ENCODE peak calls at places on chromosomes 1 and 21, in ten cellular contexts. Z, W, B, K, Y, L, D, G, S and Q are unnamed samples.

GRCh38 chr1:43551396-43551888 is 20.8 kb downstream of the PTPRF start:
- DNase-seq in Z (no peak), W (no peak), B (no peak), K (no peak), Y (no peak), L (no peak), D (no peak), G (no peak), S (no peak), Q (no peak)

GRCh38 chr21:45580181-45580575 is 37.9 kb upstream of the SLC19A1 start:
- DNase-seq in Z (no peak), W (peak), B (peak), K (no peak), Y (no peak), L (no peak), D (peak), G (no peak), S (peak), Q (no peak)

GRCh38 chr1:225467193-225468020 is 39.6 kb upstream of the LBR start:
- DNase-seq in Z (peak), W (no peak), B (peak), K (peak), Y (peak), L (no peak), D (peak), G (peak), S (peak), Q (peak)

GRCh38 chr1:247530785-247531184 is 5.5 kb downstream of the OR2C3 start:
- DNase-seq in Z (peak), W (no peak), B (no peak), K (no peak), Y (no peak), L (no peak), D (no peak), G (peak), S (no peak), Q (no peak)

GRCh38 chr1:40241372-40241771 is 6.4 kb upstream of the TMCO2 start:
- DNase-seq in Z (no peak), W (no peak), B (no peak), K (no peak), Y (no peak), L (no peak), D (no peak), G (no peak), S (no peak), Q (no peak)

GRCh38 chr1:226419284-226419683 is 11.4 kb upstream of the PARP1 start:
- DNase-seq in Z (no peak), W (no peak), B (no peak), K (no peak), Y (no peak), L (no peak), D (no peak), G (no peak), S (no peak), Q (no peak)

GRCh38 chr1:175742790-175743459 is 470 bp downstream of the TNR start:
- DNase-seq in Z (peak), W (no peak), B (no peak), K (no peak), Y (no peak), L (no peak), D (no peak), G (peak), S (no peak), Q (no peak)

GRCh38 chr1:910881-911721 is 12.6 kb upstream of the SAMD11 start:
- DNase-seq in Z (peak), W (peak), B (peak), K (no peak), Y (peak), L (no peak), D (peak), G (peak), S (peak), Q (peak)

GRCh38 chr1:43206721-43207228 is 34.6 kb downstream of the CFAP57 start:
- DNase-seq in Z (peak), W (no peak), B (no peak), K (no peak), Y (no peak), L (peak), D (no peak), G (no peak), S (no peak), Q (no peak)

GRCh38 chr1:216528816-216529215 is 105.6 kb upstream of the USH2A start:
- DNase-seq in Z (no peak), W (no peak), B (no peak), K (peak), Y (no peak), L (no peak), D (no peak), G (no peak), S (no peak), Q (no peak)

GRCh38 chr1:159428536-159428935 is 3.5 kb upstream of the OR10J4 start:
- DNase-seq in Z (no peak), W (no peak), B (no peak), K (no peak), Y (no peak), L (no peak), D (no peak), G (no peak), S (no peak), Q (no peak)

GRCh38 chr1:207997486-207998268 is 86.8 kb upstream of the CD34 start:
- DNase-seq in Z (no peak), W (no peak), B (no peak), K (no peak), Y (peak), L (no peak), D (peak), G (peak), S (peak), Q (peak)

GRCh38 chr1:2914702-2915101 is 106.6 kb upstream of the ACTRT2 start:
- DNase-seq in Z (peak), W (no peak), B (no peak), K (no peak), Y (no peak), L (no peak), D (no peak), G (no peak), S (no peak), Q (no peak)

GRCh38 chr1:184322253-184322652 is 64.6 kb upstream of the C1orf21 start:
- DNase-seq in Z (peak), W (no peak), B (no peak), K (no peak), Y (no peak), L (no peak), D (no peak), G (no peak), S (no peak), Q (no peak)

GRCh38 chr1:156648951-156649350 is 7.0 kb downstream of the BCAN start:
- DNase-seq in Z (no peak), W (no peak), B (no peak), K (no peak), Y (no peak), L (no peak), D (no peak), G (no peak), S (no peak), Q (no peak)

GRCh38 chr1:231806623-231807470 is 180.3 kb downstream of the DISC1 start:
- DNase-seq in Z (peak), W (no peak), B (peak), K (no peak), Y (peak), L (peak), D (peak), G (peak), S (peak), Q (peak)

GRCh38 chr1:91697322-91698260 is 188.4 kb downstream of the TGFBR3 start:
- DNase-seq in Z (no peak), W (no peak), B (no peak), K (peak), Y (no peak), L (no peak), D (no peak), G (no peak), S (no peak), Q (peak)

GRCh38 chr1:108201682-108202081 is 1.5 kb upstream of the SLC25A24 start:
- DNase-seq in Z (no peak), W (no peak), B (no peak), K (no peak), Y (no peak), L (no peak), D (no peak), G (no peak), S (no peak), Q (no peak)

GRCh38 chr1:108199231-108199657 is 899 bp downstream of the SLC25A24 start:
- DNase-seq in Z (no peak), W (no peak), B (no peak), K (no peak), Y (no peak), L (no peak), D (peak), G (peak), S (no peak), Q (no peak)

GRCh38 chr1:108200627-108201106 is 524 bp upstream of the SLC25A24 start:
- DNase-seq in Z (no peak), W (no peak), B (peak), K (no peak), Y (no peak), L (no peak), D (peak), G (peak), S (peak), Q (no peak)

GRCh38 chr1:108194051-108194450 is 6.1 kb downstream of the SLC25A24 start:
- DNase-seq in Z (no peak), W (no peak), B (no peak), K (no peak), Y (no peak), L (no peak), D (no peak), G (no peak), S (no peak), Q (no peak)

DNA sequence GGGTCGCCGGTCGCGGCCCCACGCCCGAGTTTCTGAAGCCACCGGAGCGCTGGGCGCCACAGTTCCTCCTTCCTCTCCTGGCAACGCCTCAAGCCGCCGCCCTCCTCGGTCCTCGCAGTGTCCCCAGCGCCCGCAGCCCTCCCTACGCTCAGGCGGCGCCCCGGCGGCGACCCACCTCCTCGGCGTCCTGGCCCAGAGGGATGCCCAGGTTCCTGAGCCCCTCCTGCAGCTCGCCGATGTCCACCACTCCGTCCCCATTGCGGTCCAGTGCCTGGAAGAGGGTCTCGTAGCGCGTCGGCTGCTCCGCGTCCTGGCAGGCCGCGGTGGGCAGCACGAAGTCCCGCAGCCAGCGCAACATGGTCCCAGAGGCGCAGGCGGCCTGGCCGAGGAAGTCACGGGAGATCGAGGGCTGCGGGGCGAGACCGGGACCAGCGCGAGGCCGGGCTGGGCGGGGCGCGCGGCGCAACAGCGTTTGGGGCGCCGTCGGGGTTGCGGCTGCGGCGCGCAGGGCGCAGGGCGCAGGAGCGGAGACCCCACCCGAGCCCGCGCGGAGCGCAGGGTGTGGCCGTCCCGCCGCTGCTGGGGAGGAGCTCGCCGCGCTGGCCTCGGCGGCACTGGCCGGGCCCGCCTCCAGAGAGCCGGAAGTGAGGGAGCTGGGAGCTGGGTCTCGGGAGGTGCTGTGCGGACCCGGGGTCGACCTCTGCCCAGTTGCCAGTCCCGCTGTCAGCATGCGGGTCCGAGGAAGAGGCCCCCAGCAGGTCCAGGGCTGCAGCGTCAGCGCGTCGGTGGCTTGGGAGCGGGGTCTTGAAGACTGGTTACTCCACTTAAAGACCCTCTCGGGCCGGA is at the start of gene SLC25A24:
- DNase-seq in Z (peak), W (peak), B (peak), K (no peak), Y (peak), L (peak), D (peak), G (peak), S (peak), Q (peak)
- TF ChIP-seq POLR2A in Z (peak), W (no peak), B (no peak), K (peak), Y (no peak), L (peak), D (peak), G (peak), S (no peak), Q (no peak)

GRCh38 chr1:160620942-160621632 is 25.8 kb downstream of the SLAMF1 start:
- DNase-seq in Z (no peak), W (no peak), B (no peak), K (no peak), Y (no peak), L (no peak), D (no peak), G (no peak), S (no peak), Q (no peak)

GRCh38 chr1:160623860-160624259 is 23.0 kb downstream of the SLAMF1 start:
- DNase-seq in Z (no peak), W (no peak), B (no peak), K (no peak), Y (no peak), L (no peak), D (no peak), G (no peak), S (no peak), Q (no peak)

GRCh38 chr1:160622885-160623633 is 23.8 kb downstream of the SLAMF1 start:
- DNase-seq in Z (no peak), W (no peak), B (no peak), K (no peak), Y (no peak), L (no peak), D (no peak), G (no peak), S (no peak), Q (no peak)

GRCh38 chr1:160619742-160620277 is 27.0 kb downstream of the SLAMF1 start:
- DNase-seq in Z (no peak), W (no peak), B (no peak), K (no peak), Y (no peak), L (no peak), D (no peak), G (no peak), S (no peak), Q (no peak)

DNA sequence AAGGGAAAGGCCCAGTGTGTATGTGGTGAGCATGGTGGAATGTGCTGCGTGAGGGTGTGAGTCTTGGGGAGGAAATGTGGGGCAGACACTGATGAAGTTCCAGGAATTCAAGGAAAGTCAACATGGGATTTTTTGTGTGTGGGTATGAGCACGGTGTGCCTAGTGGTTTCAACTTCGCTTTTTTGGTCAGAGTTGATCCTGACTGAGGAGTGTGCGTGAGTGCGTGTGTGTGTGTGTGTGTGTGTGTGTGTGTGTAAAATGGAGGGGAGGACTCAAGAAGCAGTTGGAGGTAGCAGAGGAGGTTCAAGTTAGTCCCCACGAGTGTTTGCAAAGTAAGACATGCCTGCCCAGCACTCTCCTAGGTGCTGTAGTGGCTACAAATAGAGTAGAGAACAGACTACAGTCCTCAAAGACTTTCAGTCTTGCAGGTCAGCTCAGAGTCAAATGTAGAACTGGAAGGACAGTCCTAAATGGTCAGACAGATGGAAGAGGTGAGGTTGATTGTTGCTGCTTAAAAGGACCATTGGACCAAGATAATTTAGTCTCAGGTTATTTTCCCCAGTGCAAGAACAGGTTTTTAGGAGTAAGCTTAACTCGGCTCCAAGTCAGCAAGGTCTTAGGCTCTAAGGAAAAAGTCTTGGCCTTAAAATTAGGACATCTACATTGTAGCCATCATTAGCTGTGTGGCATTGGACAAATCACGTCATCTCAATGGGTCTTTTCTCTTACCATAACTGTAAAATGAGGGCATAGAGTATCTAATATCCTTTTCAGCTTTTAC is 25.0 kb downstream of the SLAMF1 start:
- DNase-seq in Z (no peak), W (no peak), B (no peak), K (no peak), Y (no peak), L (no peak), D (no peak), G (no peak), S (no peak), Q (no peak)
- TF ChIP-seq POLR2AphosphoS5 in Z (no peak), W (no peak), B (no peak), K (peak), Y (no peak), L (no peak), D (no peak), G (no peak), S (no peak), Q (peak)

DNA sequence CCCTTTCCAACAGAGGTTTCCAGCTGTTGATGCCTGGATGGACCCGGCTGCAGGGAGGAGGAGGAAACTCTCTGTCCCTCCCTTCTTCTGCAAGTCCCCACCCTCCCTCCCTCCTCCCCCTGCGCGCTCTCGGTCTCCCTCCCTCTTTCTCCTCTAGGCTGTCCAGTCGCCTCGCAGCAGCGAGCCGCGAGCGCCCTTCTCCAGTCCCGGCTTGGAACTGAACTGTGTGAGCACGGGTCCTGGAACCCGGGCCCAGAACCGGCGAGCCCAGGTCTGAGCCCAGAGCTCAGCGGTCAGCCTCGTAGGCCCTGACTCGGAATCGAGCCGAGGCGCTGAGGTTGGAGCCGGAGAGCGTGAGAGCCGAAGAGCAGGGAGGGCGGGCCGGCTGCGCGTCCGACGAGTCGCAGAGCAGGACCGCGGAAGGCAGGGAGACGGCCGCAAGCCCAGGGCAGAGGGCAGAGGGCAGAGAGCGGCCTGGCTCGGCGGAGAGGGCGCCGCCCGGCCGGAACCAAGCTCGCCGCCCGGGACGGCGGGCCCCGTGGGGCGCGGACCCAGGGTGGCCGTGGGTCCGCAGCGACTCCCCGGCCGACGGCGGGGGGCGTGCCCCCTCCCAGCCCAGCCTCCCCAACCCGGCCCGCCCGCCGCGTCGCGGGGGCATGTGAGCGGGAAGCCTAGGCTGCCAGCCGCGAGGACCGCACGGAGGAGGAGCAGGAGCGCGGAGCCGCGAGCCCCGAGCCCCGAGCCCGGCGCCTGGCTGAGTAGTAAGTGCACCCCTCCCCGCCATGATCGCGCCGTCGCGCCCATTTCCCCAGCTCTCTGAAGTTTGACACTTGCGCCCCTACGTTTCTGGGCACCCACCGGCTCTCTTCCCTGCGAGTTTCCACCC is at the start of gene SOX13:
- DNase-seq in Z (peak), W (peak), B (peak), K (no peak), Y (peak), L (peak), D (peak), G (peak), S (peak), Q (no peak)
- TF ChIP-seq POLR2A in Z (peak), W (peak), B (no peak), K (no peak), Y (peak), L (peak), D (peak), G (no peak), S (no peak), Q (no peak)

DNA sequence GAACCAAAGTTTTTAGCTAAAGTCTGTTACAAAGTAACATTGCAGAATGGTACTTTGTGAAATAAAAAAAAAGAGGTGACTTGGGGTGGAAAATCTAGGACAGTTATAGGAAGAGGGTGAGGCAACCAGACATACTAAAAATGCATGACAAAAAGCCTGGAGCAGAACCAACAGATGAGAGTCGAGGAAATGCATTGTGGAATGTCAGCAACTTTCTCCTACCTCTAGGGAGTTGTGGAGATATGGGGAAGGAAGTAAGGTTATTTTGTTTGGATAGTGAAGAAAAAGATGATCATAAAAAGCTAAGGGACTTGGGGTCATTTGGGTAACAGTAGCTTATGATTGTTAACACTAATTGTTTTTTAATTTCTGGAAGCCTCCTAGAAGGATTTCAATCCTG is 295.6 kb downstream of the S1PR1 start:
- DNase-seq in Z (no peak), W (no peak), B (no peak), K (no peak), Y (no peak), L (no peak), D (no peak), G (no peak), S (no peak), Q (no peak)
- TF ChIP-seq POLR2AphosphoS5 in Z (no peak), W (no peak), B (no peak), K (no peak), Y (no peak), L (no peak), D (no peak), G (no peak), S (no peak), Q (no peak)

GRCh38 chr1:19496529-19496877 is 11.2 kb upstream of the CAPZB start:
- DNase-seq in Z (no peak), W (no peak), B (no peak), K (no peak), Y (no peak), L (no peak), D (no peak), G (no peak), S (no peak), Q (no peak)

GRCh38 chr1:19493547-19493946 is 8.2 kb upstream of the CAPZB start:
- DNase-seq in Z (no peak), W (no peak), B (no peak), K (no peak), Y (no peak), L (no peak), D (no peak), G (no peak), S (no peak), Q (no peak)

GRCh38 chr1:19495816-19496528 is 10.6 kb upstream of the CAPZB start:
- DNase-seq in Z (no peak), W (no peak), B (no peak), K (no peak), Y (no peak), L (no peak), D (no peak), G (no peak), S (no peak), Q (no peak)

GRCh38 chr1:19495000-19495656 is 9.8 kb upstream of the CAPZB start:
- DNase-seq in Z (no peak), W (no peak), B (no peak), K (no peak), Y (no peak), L (no peak), D (no peak), G (no peak), S (no peak), Q (no peak)
- TF ChIP-seq POLR2A in Z (no peak), W (no peak), B (no peak), K (no peak), Y (no peak), L (no peak), D (no peak), G (no peak), S (no peak), Q (no peak)

DNA sequence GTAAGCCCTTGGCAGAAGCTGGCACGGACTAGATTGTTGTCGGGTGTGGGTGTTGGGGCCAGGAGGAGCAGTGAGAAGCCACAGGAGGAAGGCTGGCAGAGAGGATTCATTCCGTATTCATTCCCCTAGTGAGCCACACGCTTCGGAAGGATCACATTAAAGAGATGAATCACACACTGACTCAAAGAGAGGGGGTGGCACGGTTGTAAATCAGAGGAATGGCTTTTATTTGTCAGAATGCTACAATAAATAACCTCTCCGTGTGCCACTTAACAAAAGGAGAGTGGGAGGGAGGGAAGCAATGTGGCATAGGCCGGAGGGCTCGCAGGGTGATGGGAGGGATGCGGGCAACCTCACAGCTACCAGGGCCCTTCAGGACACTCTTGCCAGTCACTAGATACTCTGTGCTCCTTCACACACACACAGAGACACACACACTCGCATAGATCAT is 135.5 kb downstream of the HIVEP3 start:
- DNase-seq in Z (no peak), W (no peak), B (no peak), K (no peak), Y (no peak), L (no peak), D (no peak), G (no peak), S (no peak), Q (no peak)
- TF ChIP-seq POLR2AphosphoS5 in Z (no peak), W (no peak), B (no peak), K (no peak), Y (peak), L (no peak), D (no peak), G (no peak), S (no peak), Q (no peak)